ENCODE peak calls at places on chromosomes 7 and 10, in six cellular contexts. One of them, this sample, is unnamed.

GRCh38 chr7:21514071-21514470 is 28.8 kb upstream of the DNAH11 start:
- DNase-seq in HEK293T: no peak
- DNase-seq in stimulated activated CD8-positive, alpha-beta memory T cell treated with anti-CD3 and anti-CD28 coated beads, Interleukin-2, amount 100 ng/mL, for 48 hours: no peak
- DNase-seq in brain microvascular endothelial cell: no peak
- DNase-seq in SK-MEL-5: no peak
- DNase-seq in RPMI8226: no peak
- DNase-seq in this sample: no peak

GRCh38 chr10:131997366-131998049 is 15.8 kb upstream of the BNIP3 start:
- DNase-seq in HEK293T: no peak
- DNase-seq in stimulated activated CD8-positive, alpha-beta memory T cell treated with anti-CD3 and anti-CD28 coated beads, Interleukin-2, amount 100 ng/mL, for 48 hours: no peak
- DNase-seq in brain microvascular endothelial cell: peak; percentile 70
- DNase-seq in SK-MEL-5: no peak
- DNase-seq in RPMI8226: no peak
- DNase-seq in this sample: peak; percentile 59

GRCh38 chr7:36391436-36392198 is 2.0 kb downstream of the ANLN start:
- DNase-seq in HEK293T: no peak
- DNase-seq in stimulated activated CD8-positive, alpha-beta memory T cell treated with anti-CD3 and anti-CD28 coated beads, Interleukin-2, amount 100 ng/mL, for 48 hours: no peak
- DNase-seq in brain microvascular endothelial cell: no peak
- DNase-seq in SK-MEL-5: no peak
- DNase-seq in RPMI8226: no peak
- DNase-seq in this sample: no peak

GRCh38 chr10:125264752-125265578 is 104.6 kb upstream of the CTBP2 start:
- DNase-seq in HEK293T: no peak
- DNase-seq in stimulated activated CD8-positive, alpha-beta memory T cell treated with anti-CD3 and anti-CD28 coated beads, Interleukin-2, amount 100 ng/mL, for 48 hours: no peak
- DNase-seq in brain microvascular endothelial cell: no peak
- DNase-seq in SK-MEL-5: no peak
- DNase-seq in RPMI8226: no peak
- DNase-seq in this sample: no peak

GRCh38 chr10:28111712-28112111 is 112.8 kb upstream of the ODAD2 start:
- DNase-seq in HEK293T: no peak
- DNase-seq in stimulated activated CD8-positive, alpha-beta memory T cell treated with anti-CD3 and anti-CD28 coated beads, Interleukin-2, amount 100 ng/mL, for 48 hours: no peak
- DNase-seq in brain microvascular endothelial cell: no peak
- DNase-seq in SK-MEL-5: no peak
- DNase-seq in RPMI8226: no peak
- DNase-seq in this sample: no peak

GRCh38 chr10:17287151-17287550 is 59.1 kb downstream of the VIM start:
- DNase-seq in HEK293T: no peak
- DNase-seq in stimulated activated CD8-positive, alpha-beta memory T cell treated with anti-CD3 and anti-CD28 coated beads, Interleukin-2, amount 100 ng/mL, for 48 hours: no peak
- DNase-seq in brain microvascular endothelial cell: no peak
- DNase-seq in SK-MEL-5: peak; percentile 55
- DNase-seq in RPMI8226: no peak
- DNase-seq in this sample: no peak

GRCh38 chr10:72763201-72763600 is 71.3 kb downstream of the MCU start:
- DNase-seq in HEK293T: no peak
- DNase-seq in stimulated activated CD8-positive, alpha-beta memory T cell treated with anti-CD3 and anti-CD28 coated beads, Interleukin-2, amount 100 ng/mL, for 48 hours: no peak
- DNase-seq in brain microvascular endothelial cell: no peak
- DNase-seq in SK-MEL-5: no peak
- DNase-seq in RPMI8226: no peak
- DNase-seq in this sample: no peak

GRCh38 chr10:1128649-1129048 is 72.5 kb downstream of the WDR37 start:
- DNase-seq in HEK293T: no peak
- DNase-seq in stimulated activated CD8-positive, alpha-beta memory T cell treated with anti-CD3 and anti-CD28 coated beads, Interleukin-2, amount 100 ng/mL, for 48 hours: no peak
- DNase-seq in brain microvascular endothelial cell: no peak
- DNase-seq in SK-MEL-5: no peak
- DNase-seq in RPMI8226: no peak
- DNase-seq in this sample: no peak

GRCh38 chr10:94602729-94603515 is 57.3 kb downstream of the HELLS start:
- DNase-seq in HEK293T: no peak
- DNase-seq in stimulated activated CD8-positive, alpha-beta memory T cell treated with anti-CD3 and anti-CD28 coated beads, Interleukin-2, amount 100 ng/mL, for 48 hours: no peak
- DNase-seq in brain microvascular endothelial cell: no peak
- DNase-seq in SK-MEL-5: no peak
- DNase-seq in RPMI8226: no peak
- DNase-seq in this sample: no peak

GRCh38 chr7:55970561-55970960 is 6.2 kb downstream of the NIPSNAP2 start:
- DNase-seq in HEK293T: no peak
- DNase-seq in stimulated activated CD8-positive, alpha-beta memory T cell treated with anti-CD3 and anti-CD28 coated beads, Interleukin-2, amount 100 ng/mL, for 48 hours: no peak
- DNase-seq in brain microvascular endothelial cell: no peak
- DNase-seq in SK-MEL-5: no peak
- DNase-seq in RPMI8226: no peak
- DNase-seq in this sample: no peak

GRCh38 chr10:5297466-5297865 is 67.3 kb upstream of the UCN3 start:
- DNase-seq in HEK293T: no peak
- DNase-seq in stimulated activated CD8-positive, alpha-beta memory T cell treated with anti-CD3 and anti-CD28 coated beads, Interleukin-2, amount 100 ng/mL, for 48 hours: no peak
- DNase-seq in brain microvascular endothelial cell: no peak
- DNase-seq in SK-MEL-5: no peak
- DNase-seq in RPMI8226: no peak
- DNase-seq in this sample: peak; percentile 36

GRCh38 chr7:137717811-137718271 is 128.9 kb downstream of the DGKI start:
- DNase-seq in HEK293T: peak; percentile 19
- DNase-seq in stimulated activated CD8-positive, alpha-beta memory T cell treated with anti-CD3 and anti-CD28 coated beads, Interleukin-2, amount 100 ng/mL, for 48 hours: no peak
- DNase-seq in brain microvascular endothelial cell: peak; percentile 50
- DNase-seq in SK-MEL-5: peak; percentile 98
- DNase-seq in RPMI8226: no peak
- DNase-seq in this sample: no peak

GRCh38 chr10:78718032-78718572 is 350.7 kb upstream of the ZMIZ1 start:
- DNase-seq in HEK293T: no peak
- DNase-seq in stimulated activated CD8-positive, alpha-beta memory T cell treated with anti-CD3 and anti-CD28 coated beads, Interleukin-2, amount 100 ng/mL, for 48 hours: no peak
- DNase-seq in brain microvascular endothelial cell: no peak
- DNase-seq in SK-MEL-5: no peak
- DNase-seq in RPMI8226: no peak
- DNase-seq in this sample: no peak

GRCh38 chr10:14879801-14880193 is 1.1 kb downstream of the SUV39H2 start:
- DNase-seq in HEK293T: no peak
- DNase-seq in stimulated activated CD8-positive, alpha-beta memory T cell treated with anti-CD3 and anti-CD28 coated beads, Interleukin-2, amount 100 ng/mL, for 48 hours: no peak
- DNase-seq in brain microvascular endothelial cell: no peak
- DNase-seq in SK-MEL-5: no peak
- DNase-seq in RPMI8226: no peak
- DNase-seq in this sample: no peak

GRCh38 chr10:72263613-72264241 is 10.0 kb upstream of the DDIT4 start:
- DNase-seq in HEK293T: no peak
- DNase-seq in stimulated activated CD8-positive, alpha-beta memory T cell treated with anti-CD3 and anti-CD28 coated beads, Interleukin-2, amount 100 ng/mL, for 48 hours: no peak
- DNase-seq in brain microvascular endothelial cell: no peak
- DNase-seq in SK-MEL-5: peak; percentile 31
- DNase-seq in RPMI8226: peak; percentile 92
- DNase-seq in this sample: no peak

GRCh38 chr10:34205452-34205851 is 609.6 kb downstream of the PARD3 start:
- DNase-seq in HEK293T: no peak
- DNase-seq in stimulated activated CD8-positive, alpha-beta memory T cell treated with anti-CD3 and anti-CD28 coated beads, Interleukin-2, amount 100 ng/mL, for 48 hours: no peak
- DNase-seq in brain microvascular endothelial cell: no peak
- DNase-seq in SK-MEL-5: no peak
- DNase-seq in RPMI8226: no peak
- DNase-seq in this sample: no peak

GRCh38 chr10:8060010-8060703 is 5.7 kb downstream of the GATA3 start:
- DNase-seq in HEK293T: no peak
- DNase-seq in stimulated activated CD8-positive, alpha-beta memory T cell treated with anti-CD3 and anti-CD28 coated beads, Interleukin-2, amount 100 ng/mL, for 48 hours: no peak
- DNase-seq in brain microvascular endothelial cell: no peak
- DNase-seq in SK-MEL-5: no peak
- DNase-seq in RPMI8226: peak; percentile 50
- DNase-seq in this sample: no peak

GRCh38 chr7:102287465-102288146 is 938 bp downstream of the SH2B2 start:
- DNase-seq in HEK293T: peak; percentile 27
- DNase-seq in stimulated activated CD8-positive, alpha-beta memory T cell treated with anti-CD3 and anti-CD28 coated beads, Interleukin-2, amount 100 ng/mL, for 48 hours: no peak
- DNase-seq in brain microvascular endothelial cell: no peak
- DNase-seq in SK-MEL-5: peak; percentile 47
- DNase-seq in RPMI8226: peak; percentile 73
- DNase-seq in this sample: peak; percentile 42

GRCh38 chr10:7484456-7485266 is 73.8 kb upstream of the SFMBT2 start:
- DNase-seq in HEK293T: no peak
- DNase-seq in stimulated activated CD8-positive, alpha-beta memory T cell treated with anti-CD3 and anti-CD28 coated beads, Interleukin-2, amount 100 ng/mL, for 48 hours: no peak
- DNase-seq in brain microvascular endothelial cell: no peak
- DNase-seq in SK-MEL-5: no peak
- DNase-seq in RPMI8226: peak; percentile 90
- DNase-seq in this sample: no peak

GRCh38 chr7:33952824-33953223 is 47.5 kb downstream of the BMPER start:
- DNase-seq in HEK293T: no peak
- DNase-seq in stimulated activated CD8-positive, alpha-beta memory T cell treated with anti-CD3 and anti-CD28 coated beads, Interleukin-2, amount 100 ng/mL, for 48 hours: no peak
- DNase-seq in brain microvascular endothelial cell: no peak
- DNase-seq in SK-MEL-5: no peak
- DNase-seq in RPMI8226: no peak
- DNase-seq in this sample: no peak

GRCh38 chr7:129889133-129889854 is 63.5 kb downstream of the UBE2H start:
- DNase-seq in HEK293T: no peak
- DNase-seq in stimulated activated CD8-positive, alpha-beta memory T cell treated with anti-CD3 and anti-CD28 coated beads, Interleukin-2, amount 100 ng/mL, for 48 hours: no peak
- DNase-seq in brain microvascular endothelial cell: no peak
- DNase-seq in SK-MEL-5: no peak
- DNase-seq in RPMI8226: no peak
- DNase-seq in this sample: no peak

GRCh38 chr10:15695852-15696251 is 23.9 kb downstream of the ITGA8 start:
- DNase-seq in HEK293T: no peak
- DNase-seq in stimulated activated CD8-positive, alpha-beta memory T cell treated with anti-CD3 and anti-CD28 coated beads, Interleukin-2, amount 100 ng/mL, for 48 hours: no peak
- DNase-seq in brain microvascular endothelial cell: no peak
- DNase-seq in SK-MEL-5: peak; percentile 16
- DNase-seq in RPMI8226: no peak
- DNase-seq in this sample: no peak

GRCh38 chr10:122342293-122343134 is 32.0 kb upstream of the PLEKHA1 start:
- DNase-seq in HEK293T: peak; percentile 71
- DNase-seq in stimulated activated CD8-positive, alpha-beta memory T cell treated with anti-CD3 and anti-CD28 coated beads, Interleukin-2, amount 100 ng/mL, for 48 hours: peak; percentile 14
- DNase-seq in brain microvascular endothelial cell: peak; percentile 46
- DNase-seq in SK-MEL-5: peak; percentile 68
- DNase-seq in RPMI8226: peak; percentile 45
- DNase-seq in this sample: no peak

GRCh38 chr7:157769870-157770213 is 433.0 kb downstream of the DNAJB6 start:
- DNase-seq in HEK293T: no peak
- DNase-seq in stimulated activated CD8-positive, alpha-beta memory T cell treated with anti-CD3 and anti-CD28 coated beads, Interleukin-2, amount 100 ng/mL, for 48 hours: no peak
- DNase-seq in brain microvascular endothelial cell: no peak
- DNase-seq in SK-MEL-5: no peak
- DNase-seq in RPMI8226: peak; percentile 64
- DNase-seq in this sample: no peak

GRCh38 chr7:69504733-69505132 is 93.5 kb upstream of the AUTS2 start:
- DNase-seq in HEK293T: no peak
- DNase-seq in stimulated activated CD8-positive, alpha-beta memory T cell treated with anti-CD3 and anti-CD28 coated beads, Interleukin-2, amount 100 ng/mL, for 48 hours: no peak
- DNase-seq in brain microvascular endothelial cell: no peak
- DNase-seq in SK-MEL-5: no peak
- DNase-seq in RPMI8226: no peak
- DNase-seq in this sample: no peak

GRCh38 chr7:134420509-134421125 is 38.3 kb downstream of the AKR1B1 start:
- DNase-seq in HEK293T: peak; percentile 77
- DNase-seq in stimulated activated CD8-positive, alpha-beta memory T cell treated with anti-CD3 and anti-CD28 coated beads, Interleukin-2, amount 100 ng/mL, for 48 hours: no peak
- DNase-seq in brain microvascular endothelial cell: peak; percentile 61
- DNase-seq in SK-MEL-5: peak; percentile 89
- DNase-seq in RPMI8226: peak; percentile 50
- DNase-seq in this sample: peak; percentile 38

GRCh38 chr7:112162161-112163020 is 43.8 kb downstream of the DOCK4 start:
- DNase-seq in HEK293T: peak; percentile 35
- DNase-seq in stimulated activated CD8-positive, alpha-beta memory T cell treated with anti-CD3 and anti-CD28 coated beads, Interleukin-2, amount 100 ng/mL, for 48 hours: no peak
- DNase-seq in brain microvascular endothelial cell: peak; percentile 82
- DNase-seq in SK-MEL-5: peak; percentile 43
- DNase-seq in RPMI8226: no peak
- DNase-seq in this sample: peak; percentile 37

GRCh38 chr10:112244197-112244596 is 39.0 kb upstream of the TECTB start:
- DNase-seq in HEK293T: no peak
- DNase-seq in stimulated activated CD8-positive, alpha-beta memory T cell treated with anti-CD3 and anti-CD28 coated beads, Interleukin-2, amount 100 ng/mL, for 48 hours: no peak
- DNase-seq in brain microvascular endothelial cell: no peak
- DNase-seq in SK-MEL-5: no peak
- DNase-seq in RPMI8226: no peak
- DNase-seq in this sample: no peak

GRCh38 chr10:49300140-49300974 is 1.4 kb downstream of the C10orf71 start:
- DNase-seq in HEK293T: no peak
- DNase-seq in stimulated activated CD8-positive, alpha-beta memory T cell treated with anti-CD3 and anti-CD28 coated beads, Interleukin-2, amount 100 ng/mL, for 48 hours: no peak
- DNase-seq in brain microvascular endothelial cell: no peak
- DNase-seq in SK-MEL-5: no peak
- DNase-seq in RPMI8226: peak; percentile 77
- DNase-seq in this sample: peak; percentile 81

GRCh38 chr7:27112960-27113949 is 10.8 kb upstream of the HOXA2 start:
- DNase-seq in HEK293T: peak; percentile 59
- DNase-seq in stimulated activated CD8-positive, alpha-beta memory T cell treated with anti-CD3 and anti-CD28 coated beads, Interleukin-2, amount 100 ng/mL, for 48 hours: no peak
- DNase-seq in brain microvascular endothelial cell: no peak
- DNase-seq in SK-MEL-5: peak; percentile 73
- DNase-seq in RPMI8226: no peak
- DNase-seq in this sample: no peak

GRCh38 chr10:120961720-120962259 is 110.6 kb downstream of the WDR11 start:
- DNase-seq in HEK293T: no peak
- DNase-seq in stimulated activated CD8-positive, alpha-beta memory T cell treated with anti-CD3 and anti-CD28 coated beads, Interleukin-2, amount 100 ng/mL, for 48 hours: no peak
- DNase-seq in brain microvascular endothelial cell: no peak
- DNase-seq in SK-MEL-5: no peak
- DNase-seq in RPMI8226: no peak
- DNase-seq in this sample: no peak

GRCh38 chr10:72087969-72088878 is at the start of gene SPOCK2:
- DNase-seq in HEK293T: no peak
- DNase-seq in stimulated activated CD8-positive, alpha-beta memory T cell treated with anti-CD3 and anti-CD28 coated beads, Interleukin-2, amount 100 ng/mL, for 48 hours: no peak
- DNase-seq in brain microvascular endothelial cell: no peak
- DNase-seq in SK-MEL-5: no peak
- DNase-seq in RPMI8226: no peak
- DNase-seq in this sample: no peak

GRCh38 chr7:74579800-74580685 is 77.5 kb upstream of the GTF2I start:
- DNase-seq in HEK293T: no peak
- DNase-seq in stimulated activated CD8-positive, alpha-beta memory T cell treated with anti-CD3 and anti-CD28 coated beads, Interleukin-2, amount 100 ng/mL, for 48 hours: no peak
- DNase-seq in brain microvascular endothelial cell: no peak
- DNase-seq in SK-MEL-5: no peak
- DNase-seq in RPMI8226: no peak
- DNase-seq in this sample: no peak